ENCODE peak calls at places on chromosomes 12 and 14, in five cellular contexts. W, E, A, V and N are unnamed samples.

GRCh38 chr14:22791302-22791701 is 23.9 kb downstream of the SLC7A7 start:
- DNase-seq in W (peak; percentile 51), E (no peak), A (no peak), V (no peak), N (no peak)

GRCh38 chr14:64502476-64503183 is 1.0 kb downstream of the ZBTB25 start:
- DNase-seq in W (peak; percentile 57), E (no peak), A (no peak), V (no peak), N (no peak)

GRCh38 chr12:107523760-107524558 is 161.6 kb upstream of the PWP1 start:
- DNase-seq in W (no peak), E (no peak), A (no peak), V (no peak), N (no peak)

GRCh38 chr14:63480599-63480998 is 62.6 kb downstream of the PPP2R5E start:
- DNase-seq in W (no peak), E (no peak), A (no peak), V (no peak), N (no peak)

GRCh38 chr14:91996951-91997371 is 42.9 kb downstream of the TRIP11 start:
- DNase-seq in W (peak; percentile 52), E (no peak), A (peak; percentile 19), V (peak; percentile 44), N (peak; percentile 66)

GRCh38 chr12:111387747-111388365 is 17.9 kb upstream of the SH2B3 start:
- DNase-seq in W (no peak), E (no peak), A (no peak), V (no peak), N (no peak)

GRCh38 chr12:3119745-3120660 is 42.8 kb downstream of the TSPAN9 start:
- DNase-seq in W (no peak), E (no peak), A (peak; percentile 10), V (no peak), N (peak; percentile 70)

GRCh38 chr12:106113446-106114083 is 25.2 kb downstream of the NUAK1 start:
- DNase-seq in W (no peak), E (no peak), A (no peak), V (no peak), N (no peak)

GRCh38 chr14:101288436-101289229 is 272.7 kb upstream of the DIO3 start:
- DNase-seq in W (no peak), E (no peak), A (no peak), V (no peak), N (no peak)

GRCh38 chr12:110563702-110564470 is 19.2 kb downstream of the PPTC7 start:
- DNase-seq in W (no peak), E (no peak), A (no peak), V (no peak), N (peak; percentile 18)

GRCh38 chr14:83556746-83557460 is 1973.0 kb upstream of the FLRT2 start:
- DNase-seq in W (no peak), E (no peak), A (no peak), V (no peak), N (no peak)

GRCh38 chr14:37051153-37051552 is 121.3 kb downstream of the SLC25A21 start:
- DNase-seq in W (no peak), E (no peak), A (no peak), V (no peak), N (no peak)

GRCh38 chr12:124967016-124967739 is 21.8 kb downstream of the DHX37 start:
- DNase-seq in W (no peak), E (no peak), A (no peak), V (no peak), N (no peak)

GRCh38 chr12:113322353-113322752 is 12.6 kb downstream of the SLC8B1 start:
- DNase-seq in W (no peak), E (no peak), A (no peak), V (no peak), N (no peak)

GRCh38 chr14:67571991-67572323 is 28.1 kb downstream of the PIGH start:
- DNase-seq in W (no peak), E (no peak), A (no peak), V (no peak), N (no peak)

GRCh38 chr14:22748691-22749090 is 17.8 kb upstream of the OXA1L start:
- DNase-seq in W (no peak), E (no peak), A (no peak), V (no peak), N (no peak)

GRCh38 chr12:40614923-40615322 is 77.3 kb upstream of the CNTN1 start:
- DNase-seq in W (no peak), E (peak; percentile 11), A (no peak), V (no peak), N (no peak)

GRCh38 chr12:104535383-104535782 is 78.6 kb downstream of the CHST11 start:
- DNase-seq in W (no peak), E (no peak), A (no peak), V (no peak), N (no peak)

GRCh38 chr12:121189061-121189886 is 20.7 kb upstream of the P2RX4 start:
- DNase-seq in W (peak; percentile 53), E (no peak), A (no peak), V (no peak), N (no peak)

GRCh38 chr12:121187501-121187900 is 22.4 kb upstream of the P2RX4 start:
- DNase-seq in W (no peak), E (no peak), A (no peak), V (no peak), N (no peak)

GRCh38 chr12:121188227-121188626 is 21.7 kb upstream of the P2RX4 start:
- DNase-seq in W (no peak), E (no peak), A (no peak), V (no peak), N (no peak)

GRCh38 chr12:121189887-121190155 is 20.1 kb upstream of the P2RX4 start:
- DNase-seq in W (no peak), E (no peak), A (no peak), V (no peak), N (no peak)

DNA sequence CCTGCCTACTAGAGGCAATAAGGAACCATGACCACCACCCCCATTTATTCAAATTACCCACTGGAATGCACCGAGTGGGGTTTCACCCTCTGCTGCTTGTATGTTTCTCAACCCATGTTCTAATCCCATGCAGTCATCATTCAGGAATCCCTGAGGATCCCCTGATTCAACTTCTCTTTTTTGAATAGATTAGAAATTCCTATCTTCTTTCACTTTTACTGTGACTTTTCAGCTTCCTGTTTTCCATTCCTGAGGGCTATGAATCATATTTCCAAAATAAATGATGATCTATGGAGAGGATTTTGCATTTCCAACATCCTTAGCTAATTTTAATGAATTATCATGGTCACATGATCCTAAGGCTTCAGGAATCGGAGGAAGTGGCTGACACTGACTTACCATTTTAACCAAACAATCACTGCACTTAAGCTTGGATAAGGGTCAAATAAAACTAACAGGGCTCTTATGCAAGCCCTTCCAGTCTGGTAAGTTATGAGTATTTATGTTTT is 19.4 kb upstream of the P2RX4 start:
- DNase-seq in W (no peak), E (no peak), A (no peak), V (no peak), N (no peak)
- TF ChIP-seq JUND in W (peak; percentile 59), E (no peak), A (peak; percentile 50), V (no peak), N (no peak)

GRCh38 chr12:122079532-122080081 is 1.1 kb downstream of the MLXIP start:
- DNase-seq in W (no peak), E (no peak), A (no peak), V (no peak), N (no peak)

GRCh38 chr12:122079038-122079531 is 529 bp downstream of the MLXIP start:
- DNase-seq in W (peak; percentile 54), E (no peak), A (peak; percentile 44), V (no peak), N (no peak)

GRCh38 chr12:122081697-122082221 is 3.2 kb downstream of the MLXIP start:
- DNase-seq in W (peak; percentile 52), E (peak; percentile 58), A (no peak), V (no peak), N (no peak)

GRCh38 chr12:122081108-122081696 is 2.6 kb downstream of the MLXIP start:
- DNase-seq in W (peak; percentile 51), E (no peak), A (no peak), V (no peak), N (no peak)

DNA sequence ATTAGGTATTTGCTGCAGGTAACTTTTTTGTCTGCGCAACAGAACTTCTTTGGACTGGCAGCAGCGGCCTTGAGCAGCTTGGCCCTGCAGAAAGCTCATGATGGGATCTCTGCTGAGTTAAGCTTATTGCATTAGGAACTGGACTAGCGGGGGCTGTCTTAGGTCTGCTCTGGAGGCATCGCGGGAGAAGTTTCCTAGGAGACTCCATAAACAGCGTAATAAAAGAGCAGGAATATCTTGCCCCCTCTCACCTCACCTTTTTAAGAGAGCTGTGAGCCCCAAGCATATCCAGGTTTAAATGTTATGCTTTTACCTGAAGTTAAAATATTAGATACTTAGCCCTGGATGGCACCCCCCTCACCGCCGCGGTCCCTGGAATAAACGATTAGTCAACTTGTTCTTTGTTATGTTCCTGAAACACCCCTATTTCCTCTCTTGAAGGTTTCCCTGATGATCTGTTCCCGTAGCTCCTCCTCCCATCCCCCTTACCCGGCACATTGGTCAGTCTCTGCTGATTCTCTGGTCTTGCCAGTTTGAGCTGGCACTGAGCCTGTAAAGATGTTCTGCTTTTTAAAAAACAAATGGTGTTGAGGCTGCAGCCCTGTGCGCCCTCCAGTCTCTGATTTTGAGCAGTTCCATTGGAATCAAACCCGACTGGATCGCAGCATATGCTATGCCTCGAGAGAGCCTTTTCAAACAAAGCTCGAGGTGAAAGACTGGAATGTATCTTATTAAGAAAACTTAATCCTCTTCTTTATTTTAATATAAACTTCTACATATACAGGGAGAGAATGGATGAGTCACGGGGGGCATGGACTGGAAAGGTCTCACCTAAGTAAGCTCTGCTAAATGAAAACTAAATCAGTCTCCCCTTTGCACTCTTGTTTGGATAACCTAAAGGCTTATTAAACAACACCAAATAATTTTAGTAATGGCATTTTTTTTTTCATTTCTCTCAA is 1.9 kb downstream of the MLXIP start:
- DNase-seq in W (peak; percentile 53), E (no peak), A (peak; percentile 76), V (no peak), N (peak; percentile 73)
- TF ChIP-seq JUND in W (no peak), E (no peak), A (peak; percentile 22), V (no peak), N (no peak)

DNA sequence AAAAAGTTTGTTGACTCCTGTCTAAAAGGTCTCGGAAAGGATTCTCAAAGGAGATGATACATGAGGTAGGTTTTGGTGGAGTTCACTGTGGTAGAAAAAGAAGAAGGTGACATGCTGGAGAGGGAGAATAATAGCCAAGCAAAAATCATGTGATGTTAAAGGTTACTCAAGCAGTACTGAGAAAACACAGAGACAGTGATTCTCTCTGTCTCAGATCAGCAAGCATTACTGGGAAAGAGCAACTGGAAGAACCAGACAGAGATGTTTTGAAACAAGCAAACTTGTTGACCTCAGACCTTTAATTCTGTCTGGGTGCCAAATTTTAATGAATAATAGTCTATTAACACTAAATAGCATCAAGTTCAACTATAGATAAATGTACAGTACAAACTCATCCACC is 183.5 kb upstream of the PLEKHG7 start:
- DNase-seq in W (no peak), E (no peak), A (no peak), V (no peak), N (no peak)
- TF ChIP-seq JUND in W (no peak), E (no peak), A (no peak), V (no peak), N (no peak)

GRCh38 chr12:100656806-100657205 is 83.3 kb downstream of the GAS2L3 start:
- DNase-seq in W (no peak), E (no peak), A (no peak), V (no peak), N (no peak)

GRCh38 chr12:100651694-100652093 is 78.2 kb downstream of the GAS2L3 start:
- DNase-seq in W (no peak), E (no peak), A (no peak), V (no peak), N (no peak)

GRCh38 chr12:100651108-100651507 is 77.6 kb downstream of the GAS2L3 start:
- DNase-seq in W (no peak), E (no peak), A (no peak), V (no peak), N (no peak)

GRCh38 chr12:100652488-100652887 is 79.0 kb downstream of the GAS2L3 start:
- DNase-seq in W (no peak), E (no peak), A (no peak), V (no peak), N (no peak)

GRCh38 chr12:100656141-100656540 is 82.7 kb downstream of the GAS2L3 start:
- DNase-seq in W (no peak), E (no peak), A (no peak), V (no peak), N (no peak)
- TF ChIP-seq JUND in W (no peak), E (no peak), A (no peak), V (no peak), N (no peak)